ENCODE peak calls at places on chromosomes 4 and X, in five cellular contexts. One of them, this sample, is unnamed.

GRCh38 chr4:94453534-94453963 is 1.8 kb downstream of the PDLIM5 start:
- DNase-seq in upper lobe of right lung: no peak
- DNase-seq in left ventricle myocardium inferior: no peak
- DNase-seq in H9: no peak
- DNase-seq in tibial artery: no peak
- DNase-seq in this sample: no peak

GRCh38 chr4:155820887-155821529 is 45.1 kb downstream of the ASIC5 start:
- DNase-seq in left ventricle myocardium inferior: no peak
- DNase-seq in tibial artery: no peak
- DNase-seq in H9: no peak
- DNase-seq in upper lobe of right lung: no peak
- DNase-seq in this sample: no peak

GRCh38 chrX:10010686-10011085 is 43.5 kb downstream of the CLDN34 start:
- DNase-seq in left ventricle myocardium inferior: no peak
- DNase-seq in upper lobe of right lung: no peak
- DNase-seq in H9: no peak
- DNase-seq in tibial artery: no peak
- DNase-seq in this sample: no peak

GRCh38 chr4:3207531-3208037 is 41.4 kb upstream of the MSANTD1 start:
- DNase-seq in H9: no peak
- DNase-seq in tibial artery: no peak
- DNase-seq in upper lobe of right lung: no peak
- DNase-seq in left ventricle myocardium inferior: no peak
- DNase-seq in this sample: no peak

GRCh38 chr4:30833206-30833605 is 113.0 kb downstream of the PCDH7 start:
- DNase-seq in H9: no peak
- DNase-seq in tibial artery: no peak
- DNase-seq in left ventricle myocardium inferior: no peak
- DNase-seq in upper lobe of right lung: no peak
- DNase-seq in this sample: no peak

GRCh38 chrX:44962944-44963343 is 90.0 kb downstream of the KDM6A start:
- DNase-seq in upper lobe of right lung: no peak
- DNase-seq in left ventricle myocardium inferior: no peak
- DNase-seq in tibial artery: no peak
- DNase-seq in H9: no peak
- DNase-seq in this sample: no peak

GRCh38 chr4:159298502-159298901 is 195.6 kb downstream of the RAPGEF2 start:
- DNase-seq in left ventricle myocardium inferior: no peak
- DNase-seq in H9: no peak
- DNase-seq in tibial artery: no peak
- DNase-seq in upper lobe of right lung: no peak
- DNase-seq in this sample: peak; percentile 58

GRCh38 chr4:180485407-180485806 is 1757.8 kb upstream of the TENM3 start:
- DNase-seq in left ventricle myocardium inferior: no peak
- DNase-seq in tibial artery: no peak
- DNase-seq in upper lobe of right lung: no peak
- DNase-seq in H9: no peak
- DNase-seq in this sample: no peak

GRCh38 chrX:71536285-71536684 is 3.4 kb downstream of the OGT start:
- DNase-seq in upper lobe of right lung: no peak
- DNase-seq in H9: no peak
- DNase-seq in tibial artery: no peak
- DNase-seq in left ventricle myocardium inferior: no peak
- DNase-seq in this sample: no peak

GRCh38 chrX:47611926-47612325 is 7.7 kb downstream of the SYN1 start:
- DNase-seq in upper lobe of right lung: no peak
- DNase-seq in left ventricle myocardium inferior: no peak
- DNase-seq in H9: no peak
- DNase-seq in tibial artery: no peak
- DNase-seq in this sample: no peak

GRCh38 chr4:189059996-189060570 is 880.6 kb upstream of the FRG1 start:
- DNase-seq in left ventricle myocardium inferior: no peak
- DNase-seq in H9: no peak
- DNase-seq in upper lobe of right lung: no peak
- DNase-seq in tibial artery: no peak
- DNase-seq in this sample: no peak

GRCh38 chr4:8428288-8429097 is 12.0 kb downstream of the ACOX3 start:
- DNase-seq in upper lobe of right lung: peak; percentile 94
- DNase-seq in tibial artery: peak; percentile 94
- DNase-seq in H9: peak; percentile 92
- DNase-seq in left ventricle myocardium inferior: peak; percentile 89
- DNase-seq in this sample: peak; percentile 86
- H3K27ac ChIP-seq in upper lobe of right lung: peak overlapping the region; percentile 88
- H3K27ac ChIP-seq in tibial artery: peak overlapping the region; percentile 86
- H3K27ac ChIP-seq in H9: no peak overlapping the region
- H3K27ac ChIP-seq in left ventricle myocardium inferior: peak overlapping the region; percentile 94
- H3K27ac ChIP-seq in this sample: peak overlapping the region; percentile 79

DNA sequence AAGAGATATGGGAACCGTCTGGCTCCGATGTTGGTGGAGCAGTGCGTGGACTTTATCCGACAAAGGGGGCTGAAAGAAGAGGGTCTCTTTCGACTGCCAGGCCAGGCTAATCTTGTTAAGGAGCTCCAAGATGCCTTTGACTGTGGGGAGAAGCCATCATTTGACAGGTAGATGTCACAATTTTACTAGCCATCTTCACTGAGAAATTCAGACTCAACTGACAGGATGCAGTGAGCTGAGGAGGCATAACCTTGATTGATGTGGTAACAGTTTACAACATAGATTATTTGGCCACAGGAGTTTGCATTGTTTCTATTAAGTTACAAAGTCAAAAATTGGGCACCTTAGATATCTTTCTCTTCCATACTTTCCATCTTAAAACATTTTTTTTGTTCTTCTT is 417.7 kb downstream of the MAPK10 start:
- DNase-seq in H9: no peak
- DNase-seq in upper lobe of right lung: no peak
- DNase-seq in left ventricle myocardium inferior: no peak
- DNase-seq in tibial artery: no peak
- DNase-seq in this sample: no peak
- TF ChIP-seq CTCF in H9: no peak
- TF ChIP-seq CTCF in upper lobe of right lung: no peak
- TF ChIP-seq CTCF in left ventricle myocardium inferior: no peak
- TF ChIP-seq CTCF in tibial artery: no peak
- TF ChIP-seq CTCF in this sample: no peak

DNA sequence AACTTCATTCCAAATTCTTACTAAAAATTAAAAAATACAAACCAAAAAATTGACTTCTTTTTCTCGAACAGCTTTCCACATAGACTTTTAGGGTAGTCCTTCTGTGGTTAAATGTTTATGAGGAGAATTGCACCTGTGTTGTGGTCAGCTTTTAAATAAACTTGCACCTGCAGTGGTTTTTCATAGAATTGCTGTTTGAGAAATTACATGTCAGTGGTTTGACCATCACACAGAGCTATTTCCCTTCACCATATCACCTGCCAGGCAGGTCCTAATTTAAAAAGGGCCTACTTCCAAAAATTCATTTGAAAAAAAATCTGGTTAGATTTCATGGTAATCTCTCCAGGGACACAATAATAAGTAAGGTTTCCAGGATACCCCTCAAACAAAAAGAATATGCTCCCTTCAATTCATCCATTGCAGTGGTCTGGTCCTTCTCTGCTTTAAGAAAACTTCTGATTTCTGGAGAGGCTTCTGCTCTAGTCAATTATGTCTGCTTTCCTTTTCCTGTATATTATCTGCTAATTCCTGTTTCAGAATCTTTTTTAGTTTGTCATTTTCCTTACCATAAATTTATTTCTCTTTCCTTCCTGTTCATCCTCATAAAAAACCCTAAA is 9.8 kb upstream of the UTP3 start:
- DNase-seq in upper lobe of right lung: no peak
- DNase-seq in tibial artery: no peak
- DNase-seq in H9: no peak
- DNase-seq in left ventricle myocardium inferior: no peak
- DNase-seq in this sample: no peak
- H3K27ac ChIP-seq in upper lobe of right lung: no peak overlapping the region
- H3K27ac ChIP-seq in tibial artery: no peak overlapping the region
- H3K27ac ChIP-seq in H9: no peak overlapping the region
- H3K27ac ChIP-seq in left ventricle myocardium inferior: no peak overlapping the region
- H3K27ac ChIP-seq in this sample: no peak overlapping the region

GRCh38 chr4:1910643-1911042 is 39.5 kb downstream of the NSD2 start:
- DNase-seq in left ventricle myocardium inferior: no peak
- DNase-seq in upper lobe of right lung: no peak
- DNase-seq in H9: peak; percentile 62
- DNase-seq in tibial artery: no peak
- DNase-seq in this sample: peak; percentile 17
- TF ChIP-seq CTCF in left ventricle myocardium inferior: peak; percentile 58
- TF ChIP-seq CTCF in upper lobe of right lung: peak; percentile 42
- TF ChIP-seq CTCF in H9: peak; percentile 73
- TF ChIP-seq CTCF in tibial artery: no peak
- TF ChIP-seq CTCF in this sample: peak; percentile 54

GRCh38 chr4:164615964-164616363 is 138.0 kb upstream of the SMIM31 start:
- DNase-seq in left ventricle myocardium inferior: no peak
- DNase-seq in H9: no peak
- DNase-seq in upper lobe of right lung: no peak
- DNase-seq in tibial artery: no peak
- DNase-seq in this sample: no peak

GRCh38 chr4:164613761-164614277 is 140.1 kb upstream of the SMIM31 start:
- DNase-seq in tibial artery: no peak
- DNase-seq in H9: no peak
- DNase-seq in upper lobe of right lung: no peak
- DNase-seq in left ventricle myocardium inferior: no peak
- DNase-seq in this sample: no peak

GRCh38 chr4:164617426-164617825 is 136.5 kb upstream of the SMIM31 start:
- DNase-seq in tibial artery: no peak
- DNase-seq in left ventricle myocardium inferior: no peak
- DNase-seq in upper lobe of right lung: no peak
- DNase-seq in H9: no peak
- DNase-seq in this sample: no peak

GRCh38 chr4:164614999-164615398 is 138.9 kb upstream of the SMIM31 start:
- DNase-seq in upper lobe of right lung: no peak
- DNase-seq in left ventricle myocardium inferior: no peak
- DNase-seq in H9: no peak
- DNase-seq in tibial artery: no peak
- DNase-seq in this sample: no peak

GRCh38 chr4:164616961-164617360 is 137.0 kb upstream of the SMIM31 start:
- DNase-seq in left ventricle myocardium inferior: no peak
- DNase-seq in upper lobe of right lung: no peak
- DNase-seq in tibial artery: no peak
- DNase-seq in H9: no peak
- DNase-seq in this sample: no peak
- H3K27ac ChIP-seq in left ventricle myocardium inferior: no peak overlapping the region
- H3K27ac ChIP-seq in upper lobe of right lung: no peak overlapping the region
- H3K27ac ChIP-seq in tibial artery: no peak overlapping the region
- H3K27ac ChIP-seq in H9: no peak overlapping the region
- H3K27ac ChIP-seq in this sample: no peak overlapping the region

DNA sequence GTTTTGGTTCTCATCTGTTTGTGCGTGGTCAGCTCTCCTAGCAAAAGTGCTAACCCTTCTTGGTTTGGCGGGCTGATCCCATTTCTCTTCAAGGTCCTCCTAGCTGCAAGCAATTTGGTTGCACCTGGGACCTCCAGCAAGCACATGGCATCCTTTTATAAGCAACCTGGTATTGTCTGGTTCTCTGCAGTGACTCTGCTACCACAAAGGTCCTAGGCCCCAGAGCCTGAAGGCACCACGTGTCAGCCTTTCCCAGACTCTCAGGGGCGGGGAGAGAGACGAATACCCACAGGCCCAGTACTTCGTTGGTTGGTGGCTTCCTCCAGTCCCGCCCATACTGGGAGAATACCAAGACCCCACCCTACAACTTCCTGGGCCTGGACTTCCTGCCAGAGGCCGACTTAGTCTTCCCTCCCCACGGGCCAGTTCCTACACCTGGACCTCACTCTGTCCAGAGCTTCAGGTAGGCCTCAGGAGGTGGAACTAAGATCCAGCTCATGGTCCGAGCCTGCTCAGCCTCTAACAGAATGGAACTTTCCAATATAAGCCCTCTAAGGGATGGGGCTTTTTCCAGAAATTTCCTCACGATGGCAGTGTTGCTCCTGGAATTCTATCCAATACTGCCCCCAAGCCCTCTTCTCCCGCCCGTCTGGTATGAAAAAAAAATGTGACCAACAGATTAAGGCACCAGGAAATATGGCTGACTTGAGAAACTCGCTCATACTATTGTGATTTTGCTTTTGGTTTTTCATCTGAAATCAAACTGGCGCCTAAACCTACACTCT is 192.5 kb upstream of the STK26 start:
- DNase-seq in upper lobe of right lung: no peak
- DNase-seq in left ventricle myocardium inferior: peak; percentile 40
- DNase-seq in H9: peak; percentile 95
- DNase-seq in tibial artery: peak; percentile 63
- DNase-seq in this sample: peak; percentile 1
- TF ChIP-seq CTCF in upper lobe of right lung: peak; percentile 39
- TF ChIP-seq CTCF in left ventricle myocardium inferior: peak; percentile 55
- TF ChIP-seq CTCF in H9: peak; percentile 86
- TF ChIP-seq CTCF in tibial artery: peak; percentile 12
- TF ChIP-seq CTCF in this sample: no peak

This sample was measured in RWPE1.